ENCODE peak calls at places on chromosomes 2 and 18, in ten cellular contexts. B is brain microvascular endothelial cell; E is PC-9; W is vagina; I is breast epithelium; N is AG04450; S is CD4-positive, alpha-beta T cell; U is uterus; V is ascending aorta; T is transverse colon. R is an unnamed sample.

GRCh38 chr2:27715318-27716165 is 51.9 kb downstream of the SLC4A1AP start:
- DNase-seq in B (peak; percentile 27), E (peak; percentile 78), W (no peak), I (no peak), N (no peak), S (peak; percentile 16), U (peak; percentile 63), V (no peak), T (no peak), R (no peak)

GRCh38 chr2:145563752-145564615 is 1044.1 kb upstream of the ZEB2 start:
- DNase-seq in B (no peak), E (peak; percentile 11), W (no peak), I (no peak), N (peak; percentile 24), S (no peak), U (no peak), V (no peak), T (no peak), R (peak; percentile 10)

GRCh38 chr2:207792244-207792785 is 22.6 kb upstream of the FZD5 start:
- DNase-seq in B (peak; percentile 66), E (peak; percentile 49), W (no peak), I (no peak), N (no peak), S (no peak), U (no peak), V (no peak), T (no peak), R (peak; percentile 75)

GRCh38 chr2:25851740-25852503 is 26.4 kb downstream of the ASXL2 start:
- DNase-seq in B (peak; percentile 81), E (peak; percentile 22), W (no peak), I (no peak), N (peak; percentile 65), S (no peak), U (no peak), V (no peak), T (no peak), R (peak; percentile 81)

GRCh38 chr18:32271649-32272324 is 81.9 kb downstream of the MEP1B start:
- DNase-seq in B (no peak), E (peak; percentile 12), W (no peak), I (no peak), N (peak; percentile 3), S (no peak), U (no peak), V (no peak), T (peak; percentile 21), R (peak; percentile 38)

GRCh38 chr18:25464211-25464610 is 112.2 kb upstream of the ZNF521 start:
- DNase-seq in B (peak; percentile 1), E (no peak), W (no peak), I (no peak), N (peak; percentile 84), S (no peak), U (no peak), V (no peak), T (no peak), R (no peak)

GRCh38 chr18:76398295-76398694 is 96.7 kb downstream of the ZNF516 start:
- DNase-seq in B (no peak), E (no peak), W (no peak), I (no peak), N (no peak), S (no peak), U (peak; percentile 33), V (no peak), T (no peak), R (no peak)

GRCh38 chr2:174025271-174026121 is 60.3 kb upstream of the SP3 start:
- DNase-seq in B (peak; percentile 62), E (no peak), W (peak; percentile 98), I (no peak), N (peak; percentile 78), S (no peak), U (peak; percentile 93), V (peak; percentile 63), T (peak; percentile 65), R (no peak)

GRCh38 chr18:26888259-26888658 is 22.8 kb upstream of the AQP4 start:
- DNase-seq in B (no peak), E (no peak), W (no peak), I (no peak), N (no peak), S (no peak), U (no peak), V (no peak), T (no peak), R (no peak)

GRCh38 chr2:233501198-233502076 is 65.1 kb downstream of the USP40 start:
- DNase-seq in B (peak; percentile 67), E (no peak), W (no peak), I (no peak), N (peak; percentile 13), S (no peak), U (no peak), V (no peak), T (no peak), R (no peak)

GRCh38 chr18:53305471-53305870 is 919.0 kb downstream of the MBD2 start:
- DNase-seq in B (no peak), E (no peak), W (no peak), I (no peak), N (no peak), S (no peak), U (no peak), V (no peak), T (no peak), R (no peak)

GRCh38 chr2:13091463-13091862 is 374.7 kb downstream of the TRIB2 start:
- DNase-seq in B (peak; percentile 15), E (no peak), W (no peak), I (no peak), N (no peak), S (no peak), U (no peak), V (no peak), T (no peak), R (no peak)

GRCh38 chr2:55052087-55053061 is 2.1 kb upstream of the RTN4 start:
- DNase-seq in B (no peak), E (no peak), W (no peak), I (no peak), N (no peak), S (no peak), U (no peak), V (no peak), T (no peak), R (no peak)

GRCh38 chr2:208047840-208048239 is 22.5 kb upstream of the PLEKHM3 start:
- DNase-seq in B (no peak), E (no peak), W (no peak), I (no peak), N (no peak), S (no peak), U (no peak), V (no peak), T (peak; percentile 40), R (no peak)

DNA sequence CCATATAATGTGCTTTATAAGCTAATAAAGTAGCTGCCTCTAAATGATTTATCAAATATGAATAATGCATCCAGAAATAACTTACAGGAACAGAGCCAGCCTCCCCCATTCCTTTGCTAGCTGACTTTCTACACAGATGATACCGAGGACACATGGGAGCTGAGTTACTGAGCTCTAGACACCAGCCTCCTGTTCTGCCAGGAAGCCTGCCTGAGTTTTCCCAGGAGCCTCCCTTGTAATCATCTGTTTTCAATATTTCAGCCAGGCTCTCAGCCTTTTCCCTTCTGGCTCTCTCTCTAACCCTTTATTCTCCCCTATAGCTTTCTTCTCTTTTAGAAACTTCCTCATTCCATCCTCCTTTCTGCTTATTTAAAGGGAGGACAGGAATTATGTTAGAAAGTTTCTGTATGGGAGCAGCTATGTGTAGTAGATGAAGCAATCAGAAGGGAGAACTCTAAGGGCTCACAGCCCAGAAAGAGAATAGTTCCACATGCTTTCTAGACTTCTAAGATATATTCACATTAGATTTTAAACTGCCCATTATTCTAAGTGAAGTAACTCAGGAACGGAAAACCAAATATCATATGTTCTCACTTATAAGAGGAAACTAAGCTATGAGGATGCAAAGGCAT is 911.7 kb downstream of the TDRD15 start:
- DNase-seq in B (no peak), E (no peak), W (no peak), I (no peak), N (no peak), S (no peak), U (no peak), V (no peak), T (no peak), R (no peak)
- H3K27ac ChIP-seq in B (no peak overlapping the region), E (no peak overlapping the region), W (no peak overlapping the region), I (no peak overlapping the region), N (no peak overlapping the region), S (no peak overlapping the region), U (no peak overlapping the region), V (no peak overlapping the region), T (no peak overlapping the region), R (no peak overlapping the region)

GRCh38 chr18:10051877-10052631 is 138.2 kb downstream of the VAPA start:
- DNase-seq in B (peak; percentile 48), E (no peak), W (peak; percentile 95), I (no peak), N (peak; percentile 91), S (no peak), U (peak; percentile 97), V (no peak), T (peak; percentile 54), R (peak; percentile 78)
- H3K27ac ChIP-seq in B (no peak overlapping the region), E (no peak overlapping the region), W (peak overlapping the region; percentile 80), I (peak overlapping the region; percentile 71), N (peak overlapping the region; percentile 23), S (no peak overlapping the region), U (peak overlapping the region; percentile 59), V (peak overlapping the region; percentile 42), T (peak overlapping the region; percentile 70), R (no peak overlapping the region)

GRCh38 chr2:240237609-240238151 is 97.2 kb upstream of the OTOS start:
- DNase-seq in B (peak; percentile 18), E (no peak), W (peak; percentile 71), I (peak; percentile 10), N (no peak), S (no peak), U (no peak), V (no peak), T (no peak), R (peak; percentile 73)

GRCh38 chr2:240235149-240235803 is 94.8 kb upstream of the OTOS start:
- DNase-seq in B (no peak), E (no peak), W (no peak), I (peak; percentile 48), N (no peak), S (no peak), U (peak; percentile 13), V (no peak), T (no peak), R (no peak)

GRCh38 chr2:240238201-240238600 is 97.7 kb upstream of the OTOS start:
- DNase-seq in B (no peak), E (no peak), W (no peak), I (no peak), N (no peak), S (no peak), U (no peak), V (no peak), T (no peak), R (no peak)

GRCh38 chr2:240235811-240236210 is 95.4 kb upstream of the OTOS start:
- DNase-seq in B (no peak), E (no peak), W (no peak), I (peak; percentile 47), N (no peak), S (no peak), U (no peak), V (no peak), T (no peak), R (no peak)

GRCh38 chr2:240236217-240237111 is 96.0 kb upstream of the OTOS start:
- DNase-seq in B (no peak), E (no peak), W (no peak), I (peak; percentile 44), N (no peak), S (no peak), U (no peak), V (no peak), T (no peak), R (no peak)
- H3K27ac ChIP-seq in B (no peak overlapping the region), E (no peak overlapping the region), W (peak overlapping the region; percentile 16), I (no peak overlapping the region), N (no peak overlapping the region), S (no peak overlapping the region), U (no peak overlapping the region), V (peak overlapping the region; percentile 45), T (peak overlapping the region; percentile 21), R (no peak overlapping the region)

GRCh38 chr2:237092920-237093781 is 7.5 kb downstream of the COPS8 start:
- DNase-seq in B (peak; percentile 60), E (no peak), W (no peak), I (no peak), N (peak; percentile 65), S (no peak), U (peak; percentile 82), V (no peak), T (no peak), R (peak; percentile 84)
- H3K27ac ChIP-seq in B (no peak overlapping the region), E (no peak overlapping the region), W (peak overlapping the region; percentile 79), I (peak overlapping the region; percentile 46), N (peak overlapping the region; percentile 43), S (no peak overlapping the region), U (peak overlapping the region; percentile 84), V (no peak overlapping the region), T (peak overlapping the region; percentile 63), R (peak overlapping the region; percentile 56)

R was measured in endothelial cell of umbilical vein.